ENCODE peak calls at places on chromosomes 1 and 21, in nine cellular contexts. G is AG09309; L is activated naive CD8-positive, alpha-beta T cell treated with anti-CD3 and anti-CD28 coated beads for 36 hours; P is NCI-H1105 treated with DMSO at 0.1 percent for 48 hours; M is heart right ventricle; K is T47D; U is activated T-helper 1 cell treated with anti-CD3 and anti-CD28 coated beads, Interleukin-2, amount 50 U/mL, for 16 hours; J is AG04449; O is mucosa of descending colon. W is an unnamed sample.

GRCh38 chr1:15966081-15966955 is 9.6 kb downstream of the ZBTB17 start:
- DNase-seq in K (no peak), O (no peak), P (no peak), J (no peak), L (peak), M (no peak), G (no peak), U (peak), W (peak)

GRCh38 chr1:159067699-159068621 is 8.6 kb downstream of the AIM2 start:
- DNase-seq in K (no peak), O (no peak), G (no peak), U (no peak), L (no peak), P (no peak), J (no peak), M (no peak), W (no peak)

GRCh38 chr1:171879556-171879955 is 38.3 kb downstream of the DNM3 start:
- DNase-seq in O (no peak), P (no peak), K (no peak), G (no peak), M (no peak), J (no peak), U (no peak), L (no peak), W (no peak)

GRCh38 chr1:2862441-2863148 is 61.1 kb upstream of the TTC34 start:
- DNase-seq in K (no peak), L (no peak), P (no peak), O (no peak), G (no peak), U (no peak), M (no peak), J (no peak), W (no peak)

GRCh38 chr1:26913754-26914619 is at the start of gene NR0B2:
- DNase-seq in G (no peak), J (no peak), O (peak), K (no peak), P (peak), L (no peak), U (no peak), M (peak), W (no peak)

GRCh38 chr1:210132582-210132981 is 100.0 kb upstream of the SERTAD4 start:
- DNase-seq in K (peak), U (no peak), O (no peak), L (no peak), J (no peak), P (no peak), M (no peak), G (no peak), W (peak)

GRCh38 chr1:219495737-219496408 is 117.0 kb downstream of the ZC3H11B start:
- DNase-seq in G (no peak), J (no peak), K (no peak), O (no peak), P (peak), M (no peak), U (no peak), L (no peak), W (no peak)

GRCh38 chr1:241672301-241672700 is 20.2 kb downstream of the WDR64 start:
- DNase-seq in M (no peak), J (no peak), G (no peak), P (no peak), K (no peak), O (no peak), L (no peak), U (no peak), W (no peak)

GRCh38 chr1:234721476-234722266 is 111.7 kb upstream of the IRF2BP2 start:
- DNase-seq in P (no peak), L (no peak), M (peak), K (no peak), G (peak), U (no peak), J (no peak), O (no peak), W (peak)

GRCh38 chr1:234887026-234887910 is 241.4 kb downstream of the TOMM20 start:
- DNase-seq in J (no peak), O (no peak), U (no peak), L (no peak), G (no peak), M (peak), K (no peak), P (no peak), W (peak)

GRCh38 chr1:6454856-6455751 is 10.9 kb downstream of the TNFRSF25 start:
- DNase-seq in O (no peak), L (peak), G (no peak), J (no peak), U (no peak), P (no peak), M (no peak), K (no peak), W (peak)

GRCh38 chr1:56709269-56709880 is 64.3 kb downstream of the PRKAA2 start:
- DNase-seq in P (peak), K (peak), U (no peak), J (peak), G (peak), O (no peak), L (no peak), M (no peak), W (peak)

GRCh38 chr1:32361674-32362473 is 411 bp downstream of the FAM229A start:
- DNase-seq in O (peak), P (peak), J (no peak), G (no peak), U (no peak), L (peak), K (no peak), M (peak), W (peak)

GRCh38 chr1:207824691-207825090 is 72.8 kb downstream of the CD46 start:
- DNase-seq in U (no peak), O (no peak), G (no peak), J (no peak), M (no peak), P (no peak), K (no peak), L (no peak), W (no peak)

GRCh38 chr1:8251635-8252034 is 66.3 kb upstream of the SLC45A1 start:
- DNase-seq in G (no peak), M (no peak), K (no peak), L (no peak), P (no peak), J (no peak), O (peak), U (no peak), W (no peak)

GRCh38 chr1:217650674-217651073 is 19.5 kb downstream of the SPATA17 start:
- DNase-seq in M (no peak), L (no peak), G (no peak), J (no peak), K (no peak), P (no peak), O (no peak), U (no peak), W (no peak)

GRCh38 chr1:113391643-113392271 is 1.4 kb downstream of the MAGI3 start:
- DNase-seq in M (no peak), P (peak), O (no peak), J (no peak), K (no peak), G (no peak), U (no peak), L (no peak), W (no peak)

GRCh38 chr1:178536844-178537371 is 24.0 kb downstream of the TEX35 start:
- DNase-seq in M (peak), K (no peak), P (no peak), L (no peak), U (no peak), J (peak), O (peak), G (peak), W (peak)

GRCh38 chr1:151711940-151712339 is 4.7 kb downstream of the CELF3 start:
- DNase-seq in P (no peak), U (no peak), O (no peak), K (no peak), L (no peak), G (no peak), M (no peak), J (no peak), W (no peak)

GRCh38 chr1:229148041-229148671 is 122.8 kb upstream of the RAB4A start:
- DNase-seq in P (peak), O (no peak), G (no peak), M (no peak), K (no peak), J (no peak), U (no peak), L (no peak), W (no peak)

GRCh38 chr21:44737706-44738354 is 26.5 kb upstream of the TSPEAR start:
- DNase-seq in G (no peak), M (no peak), K (no peak), U (no peak), O (no peak), J (no peak), L (no peak), P (no peak), W (no peak)

GRCh38 chr1:16068356-16069270 is 4.8 kb downstream of the FAM131C start:
- DNase-seq in P (no peak), O (no peak), L (no peak), J (no peak), G (no peak), K (no peak), M (peak), U (no peak), W (peak)

GRCh38 chr21:34926784-34927548 is 122.1 kb downstream of the RUNX1 start:
- DNase-seq in J (no peak), G (no peak), O (no peak), P (no peak), K (no peak), M (no peak), U (no peak), L (no peak), W (peak)

GRCh38 chr1:244006961-244007360 is 44.1 kb upstream of the ZBTB18 start:
- DNase-seq in U (no peak), J (no peak), K (no peak), G (no peak), L (no peak), P (no peak), M (no peak), O (no peak), W (no peak)

GRCh38 chr21:44024895-44025353 is 12.8 kb downstream of the TRAPPC10 start:
- DNase-seq in J (no peak), G (peak), U (no peak), L (no peak), K (peak), P (no peak), M (peak), O (no peak), W (peak)

GRCh38 chr1:171655215-171656116 is 3.0 kb upstream of the MYOC start:
- DNase-seq in J (no peak), L (peak), P (no peak), M (peak), G (no peak), U (peak), K (no peak), O (peak), W (peak)

GRCh38 chr1:195584870-195585624 is 1023.2 kb downstream of the KCNT2 start:
- DNase-seq in O (peak), L (no peak), P (no peak), K (no peak), M (no peak), U (no peak), J (no peak), G (no peak), W (no peak)

GRCh38 chr1:115761601-115762302 is 6.8 kb downstream of the CASQ2 start:
- DNase-seq in O (no peak), P (no peak), U (no peak), L (no peak), J (no peak), M (no peak), K (no peak), G (no peak), W (no peak)

GRCh38 chr1:89489037-89489729 is 35.4 kb upstream of the LRRC8B start:
- DNase-seq in L (no peak), O (no peak), U (no peak), M (no peak), G (no peak), K (no peak), P (no peak), J (peak), W (no peak)

GRCh38 chr1:7592120-7592798 is 178.8 kb upstream of the VAMP3 start:
- DNase-seq in U (no peak), O (no peak), L (no peak), P (no peak), J (no peak), G (no peak), M (no peak), K (no peak), W (no peak)